ENCODE peak calls at places on chromosomes 13 and 19, in eight cellular contexts. One of them, this sample, is unnamed.
A peak's percentile ranks its signal among the peaks of the same experiment; 100 is the strongest.

GRCh38 chr13:20882206-20882605 is 20.3 kb downstream of the XPO4 start:
- DNase-seq in breast epithelium: no peak
- DNase-seq in sigmoid colon: no peak
- DNase-seq in colonic mucosa: no peak
- DNase-seq in Karpas-422: no peak
- DNase-seq in left ventricle myocardium inferior: no peak
- DNase-seq in HL-60: no peak
- DNase-seq in A673: no peak
- DNase-seq in this sample: no peak

GRCh38 chr13:30026909-30027308 is 176.5 kb upstream of the UBL3 start:
- DNase-seq in breast epithelium: no peak
- DNase-seq in sigmoid colon: no peak
- DNase-seq in colonic mucosa: no peak
- DNase-seq in Karpas-422: no peak
- DNase-seq in left ventricle myocardium inferior: no peak
- DNase-seq in HL-60: no peak
- DNase-seq in A673: no peak
- DNase-seq in this sample: no peak

GRCh38 chr13:29934531-29935308 is 84.3 kb upstream of the UBL3 start:
- DNase-seq in breast epithelium: no peak
- DNase-seq in sigmoid colon: no peak
- DNase-seq in colonic mucosa: no peak
- DNase-seq in Karpas-422: no peak
- DNase-seq in left ventricle myocardium inferior: no peak
- DNase-seq in HL-60: no peak
- DNase-seq in A673: no peak
- DNase-seq in this sample: peak; percentile 43

GRCh38 chr19:50005428-50005827 is 19.7 kb downstream of the VRK3 start:
- DNase-seq in breast epithelium: no peak
- DNase-seq in sigmoid colon: no peak
- DNase-seq in colonic mucosa: no peak
- DNase-seq in Karpas-422: no peak
- DNase-seq in left ventricle myocardium inferior: no peak
- DNase-seq in HL-60: no peak
- DNase-seq in A673: no peak
- DNase-seq in this sample: no peak

GRCh38 chr19:45075215-45076028 is 856 bp downstream of the ZNF296 start:
- DNase-seq in breast epithelium: peak; percentile 69
- DNase-seq in sigmoid colon: peak; percentile 78
- DNase-seq in colonic mucosa: peak; percentile 92
- DNase-seq in Karpas-422: peak; percentile 97
- DNase-seq in left ventricle myocardium inferior: peak; percentile 67
- DNase-seq in HL-60: peak; percentile 92
- DNase-seq in A673: no peak
- DNase-seq in this sample: peak; percentile 13

GRCh38 chr13:102131246-102131645 is 270.6 kb downstream of the FGF14 start:
- DNase-seq in breast epithelium: no peak
- DNase-seq in sigmoid colon: no peak
- DNase-seq in colonic mucosa: no peak
- DNase-seq in Karpas-422: no peak
- DNase-seq in left ventricle myocardium inferior: no peak
- DNase-seq in HL-60: no peak
- DNase-seq in A673: peak; percentile 89
- DNase-seq in this sample: no peak

GRCh38 chr19:7603919-7604318 is 8.3 kb downstream of the CAMSAP3 start:
- DNase-seq in breast epithelium: no peak
- DNase-seq in sigmoid colon: no peak
- DNase-seq in colonic mucosa: no peak
- DNase-seq in Karpas-422: no peak
- DNase-seq in left ventricle myocardium inferior: no peak
- DNase-seq in HL-60: no peak
- DNase-seq in A673: no peak
- DNase-seq in this sample: no peak

GRCh38 chr13:95206116-95206515 is 95.1 kb downstream of the ABCC4 start:
- DNase-seq in breast epithelium: no peak
- DNase-seq in sigmoid colon: no peak
- DNase-seq in colonic mucosa: no peak
- DNase-seq in Karpas-422: no peak
- DNase-seq in left ventricle myocardium inferior: no peak
- DNase-seq in HL-60: no peak
- DNase-seq in A673: no peak
- DNase-seq in this sample: no peak

GRCh38 chr13:59269476-59269875 is 894.3 kb downstream of the DIAPH3 start:
- DNase-seq in breast epithelium: no peak
- DNase-seq in sigmoid colon: no peak
- DNase-seq in colonic mucosa: no peak
- DNase-seq in Karpas-422: no peak
- DNase-seq in left ventricle myocardium inferior: no peak
- DNase-seq in HL-60: no peak
- DNase-seq in A673: no peak
- DNase-seq in this sample: no peak

GRCh38 chr13:21777813-21778212 is 106.9 kb downstream of the FGF9 start:
- DNase-seq in breast epithelium: no peak
- DNase-seq in sigmoid colon: no peak
- DNase-seq in colonic mucosa: no peak
- DNase-seq in Karpas-422: no peak
- DNase-seq in left ventricle myocardium inferior: no peak
- DNase-seq in HL-60: no peak
- DNase-seq in A673: no peak
- DNase-seq in this sample: no peak

GRCh38 chr19:12828494-12828893 is 5.9 kb downstream of the RTBDN start:
- DNase-seq in breast epithelium: no peak
- DNase-seq in sigmoid colon: no peak
- DNase-seq in colonic mucosa: peak; percentile 63
- DNase-seq in Karpas-422: peak; percentile 85
- DNase-seq in left ventricle myocardium inferior: no peak
- DNase-seq in HL-60: no peak
- DNase-seq in A673: peak; percentile 76
- DNase-seq in this sample: no peak

GRCh38 chr13:38265135-38265497 is 84.5 kb upstream of the UFM1 start:
- DNase-seq in breast epithelium: no peak
- DNase-seq in sigmoid colon: no peak
- DNase-seq in colonic mucosa: no peak
- DNase-seq in Karpas-422: no peak
- DNase-seq in left ventricle myocardium inferior: no peak
- DNase-seq in HL-60: no peak
- DNase-seq in A673: no peak
- DNase-seq in this sample: no peak

GRCh38 chr19:38915329-38916321 is 3.6 kb upstream of the CCER2 start:
- DNase-seq in breast epithelium: no peak
- DNase-seq in sigmoid colon: no peak
- DNase-seq in colonic mucosa: no peak
- DNase-seq in Karpas-422: no peak
- DNase-seq in left ventricle myocardium inferior: no peak
- DNase-seq in HL-60: no peak
- DNase-seq in A673: no peak
- DNase-seq in this sample: no peak

GRCh38 chr13:27830010-27830409 is 37.7 kb downstream of the GSX1 start:
- DNase-seq in breast epithelium: no peak
- DNase-seq in sigmoid colon: peak; percentile 62
- DNase-seq in colonic mucosa: peak; percentile 67
- DNase-seq in Karpas-422: peak; percentile 78
- DNase-seq in left ventricle myocardium inferior: peak; percentile 38
- DNase-seq in HL-60: peak; percentile 31
- DNase-seq in A673: peak; percentile 39
- DNase-seq in this sample: no peak

GRCh38 chr19:6773323-6773931 is 919 bp downstream of the VAV1 start:
- DNase-seq in breast epithelium: no peak
- DNase-seq in sigmoid colon: no peak
- DNase-seq in colonic mucosa: peak; percentile 52
- DNase-seq in Karpas-422: peak; percentile 96
- DNase-seq in left ventricle myocardium inferior: peak; percentile 41
- DNase-seq in HL-60: peak; percentile 82
- DNase-seq in A673: peak; percentile 89
- DNase-seq in this sample: peak; percentile 0

GRCh38 chr13:90233933-90234672 is 1113.4 kb upstream of the MIR17HG start:
- DNase-seq in breast epithelium: no peak
- DNase-seq in sigmoid colon: no peak
- DNase-seq in colonic mucosa: no peak
- DNase-seq in Karpas-422: peak; percentile 47
- DNase-seq in left ventricle myocardium inferior: no peak
- DNase-seq in HL-60: no peak
- DNase-seq in A673: no peak
- DNase-seq in this sample: no peak

DNA sequence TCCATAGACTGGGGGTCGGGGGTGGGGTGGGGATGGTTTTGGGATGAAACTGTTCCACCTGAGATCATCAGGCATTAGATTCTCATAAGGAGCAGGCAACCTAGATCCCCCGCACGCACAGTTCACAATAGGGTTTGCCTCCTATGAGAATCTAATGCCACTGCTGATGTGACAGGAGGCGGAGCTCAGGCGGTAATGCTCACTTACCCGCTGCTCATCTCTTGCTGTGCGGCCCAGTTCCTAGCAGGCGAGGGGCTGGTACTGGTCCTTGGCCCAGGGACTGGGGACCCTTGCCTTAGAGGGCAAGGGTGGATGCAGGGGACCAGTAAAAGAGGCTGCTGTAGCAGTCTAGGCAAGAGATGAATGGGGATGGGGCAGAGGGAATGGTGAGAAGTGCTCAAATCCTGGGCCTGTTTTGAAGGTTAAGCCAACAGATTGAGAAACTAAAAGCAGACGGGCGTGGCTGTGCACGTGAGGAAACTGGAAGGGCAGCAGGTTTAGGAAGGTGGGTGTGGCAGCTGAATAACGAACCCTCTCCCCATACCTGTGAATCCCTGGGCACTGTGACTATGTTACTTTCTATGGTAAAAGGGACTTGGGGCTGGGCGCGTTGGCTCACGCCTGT is 1.5 kb upstream of the ERICH4 start:
- DNase-seq in breast epithelium: no peak
- DNase-seq in sigmoid colon: no peak
- DNase-seq in colonic mucosa: no peak
- DNase-seq in Karpas-422: no peak
- DNase-seq in left ventricle myocardium inferior: no peak
- DNase-seq in HL-60: no peak
- DNase-seq in A673: no peak
- DNase-seq in this sample: no peak
- H3K27ac ChIP-seq in breast epithelium: no peak overlapping the region
- H3K27ac ChIP-seq in sigmoid colon: no peak overlapping the region
- H3K27ac ChIP-seq in colonic mucosa: no peak overlapping the region
- H3K27ac ChIP-seq in Karpas-422: no peak overlapping the region
- H3K27ac ChIP-seq in left ventricle myocardium inferior: no peak overlapping the region
- H3K27ac ChIP-seq in HL-60: no peak overlapping the region
- H3K27ac ChIP-seq in A673: no peak overlapping the region
- H3K27ac ChIP-seq in this sample: no peak overlapping the region

DNA sequence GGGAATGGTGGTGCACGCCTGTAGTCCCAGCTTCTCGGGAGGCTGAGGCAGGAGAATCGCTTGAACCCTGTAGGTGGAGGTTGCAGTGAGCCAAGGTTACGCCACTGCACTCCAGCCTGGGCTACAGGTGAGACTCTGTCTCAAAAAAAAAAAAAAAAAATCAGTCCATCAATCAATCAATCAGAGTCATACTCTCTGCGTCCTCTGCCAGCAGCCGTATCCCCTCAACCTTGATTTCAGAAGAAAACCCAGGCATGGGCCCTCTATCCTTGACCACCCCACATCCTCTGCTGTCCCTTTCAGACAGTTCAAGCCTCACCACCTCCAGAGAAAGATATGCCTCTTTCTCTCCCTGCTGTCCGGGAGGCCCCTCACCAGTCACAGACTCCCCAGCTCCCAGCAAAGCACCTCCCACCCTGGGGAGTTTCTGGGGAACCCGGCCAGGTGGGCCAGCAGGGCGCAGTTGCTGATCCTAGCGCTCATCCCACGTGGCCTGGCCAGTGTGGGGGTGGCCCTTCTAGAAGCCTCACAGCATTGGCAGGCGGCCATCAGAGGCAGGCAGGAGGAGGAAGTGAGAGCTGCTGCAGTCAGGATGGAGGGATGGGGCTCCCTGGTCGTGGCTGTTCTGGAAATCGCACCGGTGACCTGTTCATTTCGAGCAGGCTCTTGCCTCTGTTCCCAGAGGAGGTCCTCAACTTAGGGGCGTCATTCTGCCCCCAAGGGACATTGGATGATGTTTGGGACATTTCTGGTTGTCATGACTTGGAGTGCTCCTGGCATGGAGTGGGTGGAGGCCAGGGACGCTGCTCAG is 10.2 kb upstream of the JSRP1 start:
- DNase-seq in breast epithelium: peak; percentile 81
- DNase-seq in sigmoid colon: peak; percentile 94
- DNase-seq in colonic mucosa: peak; percentile 96
- DNase-seq in Karpas-422: peak; percentile 91
- DNase-seq in left ventricle myocardium inferior: peak; percentile 89
- DNase-seq in HL-60: peak; percentile 74
- DNase-seq in A673: no peak
- DNase-seq in this sample: peak; percentile 54
- H3K27ac ChIP-seq in breast epithelium: peak overlapping the region; percentile 2
- H3K27ac ChIP-seq in sigmoid colon: peak overlapping the region; percentile 34
- H3K27ac ChIP-seq in colonic mucosa: peak overlapping the region; percentile 71
- H3K27ac ChIP-seq in Karpas-422: no peak overlapping the region
- H3K27ac ChIP-seq in left ventricle myocardium inferior: peak overlapping the region; percentile 34
- H3K27ac ChIP-seq in HL-60: peak overlapping the region; percentile 66
- H3K27ac ChIP-seq in A673: no peak overlapping the region
- H3K27ac ChIP-seq in this sample: peak overlapping the region; percentile 58

GRCh38 chr13:45333973-45334922 is 6.7 kb downstream of the TPT1 start:
- DNase-seq in breast epithelium: no peak
- DNase-seq in sigmoid colon: no peak
- DNase-seq in colonic mucosa: no peak
- DNase-seq in Karpas-422: peak; percentile 46
- DNase-seq in left ventricle myocardium inferior: no peak
- DNase-seq in HL-60: no peak
- DNase-seq in A673: no peak
- DNase-seq in this sample: no peak

GRCh38 chr13:45331123-45331619 is 9.8 kb downstream of the TPT1 start:
- DNase-seq in breast epithelium: no peak
- DNase-seq in sigmoid colon: no peak
- DNase-seq in colonic mucosa: no peak
- DNase-seq in Karpas-422: peak; percentile 53
- DNase-seq in left ventricle myocardium inferior: no peak
- DNase-seq in HL-60: no peak
- DNase-seq in A673: no peak
- DNase-seq in this sample: peak; percentile 7

GRCh38 chr13:45333251-45333972 is 7.6 kb downstream of the TPT1 start:
- DNase-seq in breast epithelium: no peak
- DNase-seq in sigmoid colon: no peak
- DNase-seq in colonic mucosa: no peak
- DNase-seq in Karpas-422: no peak
- DNase-seq in left ventricle myocardium inferior: no peak
- DNase-seq in HL-60: no peak
- DNase-seq in A673: no peak
- DNase-seq in this sample: no peak

GRCh38 chr13:45332831-45333219 is 8.2 kb downstream of the TPT1 start:
- DNase-seq in breast epithelium: no peak
- DNase-seq in sigmoid colon: no peak
- DNase-seq in colonic mucosa: no peak
- DNase-seq in Karpas-422: no peak
- DNase-seq in left ventricle myocardium inferior: no peak
- DNase-seq in HL-60: no peak
- DNase-seq in A673: no peak
- DNase-seq in this sample: no peak

GRCh38 chr13:45331981-45332830 is 8.8 kb downstream of the TPT1 start:
- DNase-seq in breast epithelium: no peak
- DNase-seq in sigmoid colon: no peak
- DNase-seq in colonic mucosa: no peak
- DNase-seq in Karpas-422: peak; percentile 51
- DNase-seq in left ventricle myocardium inferior: no peak
- DNase-seq in HL-60: no peak
- DNase-seq in A673: peak; percentile 85
- DNase-seq in this sample: no peak
- H3K27ac ChIP-seq in breast epithelium: peak overlapping the region; percentile 45
- H3K27ac ChIP-seq in sigmoid colon: no peak overlapping the region
- H3K27ac ChIP-seq in colonic mucosa: peak overlapping the region; percentile 0
- H3K27ac ChIP-seq in Karpas-422: no peak overlapping the region
- H3K27ac ChIP-seq in left ventricle myocardium inferior: peak overlapping the region; percentile 48
- H3K27ac ChIP-seq in HL-60: peak overlapping the region; percentile 59
- H3K27ac ChIP-seq in A673: peak overlapping the region; percentile 72
- H3K27ac ChIP-seq in this sample: peak overlapping the region; percentile 63

GRCh38 chr19:46371371-46371901 is 24.5 kb downstream of the PPP5C start:
- DNase-seq in breast epithelium: no peak
- DNase-seq in sigmoid colon: peak; percentile 59
- DNase-seq in colonic mucosa: no peak
- DNase-seq in Karpas-422: no peak
- DNase-seq in left ventricle myocardium inferior: no peak
- DNase-seq in HL-60: no peak
- DNase-seq in A673: no peak
- DNase-seq in this sample: no peak
- H3K27ac ChIP-seq in breast epithelium: peak overlapping the region; percentile 86
- H3K27ac ChIP-seq in sigmoid colon: no peak overlapping the region
- H3K27ac ChIP-seq in colonic mucosa: no peak overlapping the region
- H3K27ac ChIP-seq in Karpas-422: no peak overlapping the region
- H3K27ac ChIP-seq in left ventricle myocardium inferior: peak overlapping the region; percentile 45
- H3K27ac ChIP-seq in HL-60: no peak overlapping the region
- H3K27ac ChIP-seq in A673: peak overlapping the region; percentile 32
- H3K27ac ChIP-seq in this sample: no peak overlapping the region

This sample was measured in caudate nucleus.